ENCODE peak calls at places on chromosomes 16 and 17, in four cellular contexts. G is HFFc6, Q is H9, B is GM06990. S is an unnamed sample.
A peak's percentile ranks its signal among the peaks of the same experiment; 100 is the strongest.

GRCh38 chr16:51236583-51236982 is 85.5 kb upstream of the SALL1 start:
- DNase-seq in B (no peak), G (no peak), Q (no peak), S (no peak)

GRCh38 chr16:78503501-78504110 is 404.2 kb downstream of the WWOX start:
- DNase-seq in B (peak; percentile 30), G (no peak), Q (no peak), S (peak; percentile 32)

GRCh38 chr17:57898487-57899311 is 48.9 kb upstream of the MRPS23 start:
- DNase-seq in B (no peak), G (peak; percentile 55), Q (peak; percentile 95), S (no peak)

GRCh38 chr17:62109378-62109902 is 44.4 kb upstream of the MED13 start:
- DNase-seq in B (peak; percentile 83), G (peak; percentile 75), Q (peak; percentile 95), S (peak; percentile 85)

GRCh38 chr16:87654826-87655225 is 52.5 kb downstream of the JPH3 start:
- DNase-seq in Q (no peak), G (no peak), B (no peak), S (no peak)

GRCh38 chr17:81735181-81736102 is 23.4 kb downstream of the SLC25A10 start:
- DNase-seq in G (no peak), B (no peak), Q (no peak), S (peak; percentile 74)

GRCh38 chr16:48182979-48183537 is 27.3 kb upstream of the ABCC12 start:
- DNase-seq in G (no peak), B (peak; percentile 29), Q (no peak), S (no peak)

GRCh38 chr16:30095166-30096078 is 591 bp downstream of the YPEL3 start:
- DNase-seq in G (no peak), B (no peak), Q (no peak), S (peak; percentile 51)

GRCh38 chr16:19094542-19095365 is 19.0 kb upstream of the ITPRIPL2 start:
- DNase-seq in Q (no peak), G (peak; percentile 22), B (no peak), S (no peak)

GRCh38 chr16:75420987-75421819 is 12.1 kb downstream of the CFDP1 start:
- DNase-seq in G (peak; percentile 20), Q (peak; percentile 90), B (no peak), S (no peak)

GRCh38 chr16:83899272-83899897 is 470 bp downstream of the MLYCD start:
- DNase-seq in B (peak; percentile 70), G (peak; percentile 41), Q (peak; percentile 58), S (peak; percentile 70)

GRCh38 chr16:2874032-2874431 is 9.0 kb upstream of the FLYWCH2 start:
- DNase-seq in B (no peak), G (no peak), Q (no peak), S (no peak)

GRCh38 chr17:75323043-75323591 is 33.9 kb upstream of the SLC25A19 start:
- DNase-seq in Q (peak; percentile 90), B (peak; percentile 61), G (peak; percentile 84), S (peak; percentile 41)

GRCh38 chr17:38341035-38341721 is 2.6 kb downstream of the GPR179 start:
- DNase-seq in B (no peak), G (no peak), Q (peak; percentile 79), S (no peak)

GRCh38 chr16:84379008-84379730 is 10.8 kb downstream of the ATP2C2 start:
- DNase-seq in G (no peak), Q (no peak), B (no peak), S (no peak)

GRCh38 chr16:4800290-4801041 is 2.0 kb downstream of the ROGDI start:
- DNase-seq in Q (no peak), G (no peak), B (peak; percentile 40), S (peak; percentile 75)

GRCh38 chr17:68101992-68102758 is 66.6 kb downstream of the KPNA2 start:
- DNase-seq in G (no peak), B (no peak), Q (no peak), S (peak; percentile 36)

GRCh38 chr16:700684-701584 is 4.7 kb downstream of the FBXL16 start:
- DNase-seq in Q (peak; percentile 69), G (no peak), B (no peak), S (peak; percentile 77)

GRCh38 chr16:84913315-84913714 is 93.5 kb downstream of the CRISPLD2 start:
- DNase-seq in Q (no peak), G (no peak), B (no peak), S (no peak)

GRCh38 chr17:76239538-76240274 is 587 bp downstream of the RNF157 start:
- DNase-seq in B (no peak), G (no peak), Q (peak; percentile 56), S (no peak)

DNA sequence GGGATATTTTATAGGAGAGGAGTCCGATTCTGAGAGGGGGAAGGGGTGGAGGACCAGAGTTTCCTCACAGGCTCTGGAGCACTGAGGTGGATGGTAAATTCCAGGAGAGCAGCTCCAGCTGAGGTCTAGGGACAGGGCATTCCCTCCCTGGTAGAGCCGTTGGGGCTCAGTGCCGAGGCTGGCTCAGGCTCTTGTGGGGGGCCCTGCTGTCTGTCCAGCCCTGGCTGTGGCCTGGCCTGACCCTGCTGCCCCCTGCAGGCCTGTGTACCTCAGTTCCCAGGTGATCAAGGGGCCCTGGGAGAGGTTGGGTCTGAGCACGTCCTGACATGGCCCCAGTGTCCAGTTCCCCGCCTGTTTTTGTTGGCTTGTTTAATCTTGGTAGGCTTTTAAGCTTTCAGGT is 16.8 kb downstream of the ZNF750 start:
- DNase-seq in G (no peak), Q (peak; percentile 80), B (no peak), S (no peak)
- TF ChIP-seq CTCF in G (peak; percentile 52), Q (peak; percentile 59), B (peak; percentile 26), S (peak; percentile 10)

GRCh38 chr17:28747046-28747691 is 3.4 kb downstream of the TRAF4 start:
- DNase-seq in Q (peak; percentile 52), B (no peak), G (no peak), S (no peak)
- TF ChIP-seq CTCF in Q (no peak), B (no peak), G (no peak), S (no peak)

GRCh38 chr16:28822520-28823290 is at the start of gene ATXN2L:
- DNase-seq in B (peak; percentile 99), G (peak; percentile 92), Q (peak; percentile 86), S (peak; percentile 96)
- TF ChIP-seq CTCF in B (no peak), G (peak; percentile 63), Q (no peak), S (no peak)

GRCh38 chr16:55256412-55257016 is 67.5 kb upstream of the IRX6 start:
- DNase-seq in G (no peak), B (no peak), Q (no peak), S (no peak)

GRCh38 chr16:55261301-55261700 is 62.7 kb upstream of the IRX6 start:
- DNase-seq in G (no peak), B (no peak), Q (no peak), S (no peak)

GRCh38 chr16:55255890-55256289 is 68.1 kb upstream of the IRX6 start:
- DNase-seq in G (no peak), Q (no peak), B (no peak), S (no peak)

GRCh38 chr16:55253987-55254386 is 70.0 kb upstream of the IRX6 start:
- DNase-seq in G (no peak), Q (no peak), B (no peak), S (no peak)

GRCh38 chr16:55257971-55258613 is 65.9 kb upstream of the IRX6 start:
- DNase-seq in Q (peak; percentile 80), B (peak; percentile 63), G (no peak), S (peak; percentile 28)
- TF ChIP-seq CTCF in Q (peak; percentile 98), B (peak; percentile 83), G (peak; percentile 74), S (peak; percentile 54)

GRCh38 chr17:50425682-50426471 is at the start of gene ACSF2:
- DNase-seq in B (peak; percentile 78), Q (peak; percentile 83), G (peak; percentile 38), S (peak; percentile 91)
- TF ChIP-seq CTCF in B (no peak), Q (no peak), G (no peak), S (no peak)

GRCh38 chr17:46782250-46782953 is 36.1 kb downstream of the WNT3 start:
- DNase-seq in B (no peak), G (peak; percentile 43), Q (peak; percentile 80), S (peak; percentile 69)
- TF ChIP-seq CTCF in B (peak; percentile 59), G (peak; percentile 84), Q (peak; percentile 80), S (peak; percentile 52)

GRCh38 chr17:6464446-6465041 is 20.3 kb downstream of the PIMREG start:
- DNase-seq in G (no peak), B (no peak), Q (no peak), S (no peak)

GRCh38 chr17:6461792-6462524 is 17.7 kb downstream of the PIMREG start:
- DNase-seq in B (no peak), Q (peak; percentile 81), G (no peak), S (no peak)

GRCh38 chr17:6461246-6461645 is 17.0 kb downstream of the PIMREG start:
- DNase-seq in Q (no peak), B (no peak), G (no peak), S (no peak)

GRCh38 chr17:6463616-6464445 is 19.6 kb downstream of the PIMREG start:
- DNase-seq in B (no peak), Q (no peak), G (no peak), S (no peak)

DNA sequence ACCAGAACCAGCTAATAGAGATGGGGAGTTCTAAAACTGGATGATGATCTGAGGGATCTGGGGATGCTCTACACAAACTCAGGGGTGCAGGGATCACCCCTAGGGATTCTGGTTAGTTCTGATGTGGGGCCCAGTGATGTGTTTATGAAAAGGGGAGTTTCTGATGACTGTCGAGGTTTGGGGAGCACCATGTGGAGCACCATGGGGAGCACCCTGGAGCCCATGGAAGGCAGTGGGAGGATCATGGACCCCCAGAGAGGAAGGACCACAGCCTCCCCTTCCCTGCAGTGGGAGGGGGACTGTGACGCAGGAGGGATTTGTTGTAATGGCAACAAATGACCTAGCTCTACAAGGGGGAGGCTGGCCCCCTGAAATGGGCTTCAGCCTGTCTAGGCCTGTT is 18.4 kb downstream of the PIMREG start:
- DNase-seq in G (no peak), Q (no peak), B (no peak), S (no peak)
- TF ChIP-seq CTCF in G (no peak), Q (no peak), B (no peak), S (no peak)

DNA sequence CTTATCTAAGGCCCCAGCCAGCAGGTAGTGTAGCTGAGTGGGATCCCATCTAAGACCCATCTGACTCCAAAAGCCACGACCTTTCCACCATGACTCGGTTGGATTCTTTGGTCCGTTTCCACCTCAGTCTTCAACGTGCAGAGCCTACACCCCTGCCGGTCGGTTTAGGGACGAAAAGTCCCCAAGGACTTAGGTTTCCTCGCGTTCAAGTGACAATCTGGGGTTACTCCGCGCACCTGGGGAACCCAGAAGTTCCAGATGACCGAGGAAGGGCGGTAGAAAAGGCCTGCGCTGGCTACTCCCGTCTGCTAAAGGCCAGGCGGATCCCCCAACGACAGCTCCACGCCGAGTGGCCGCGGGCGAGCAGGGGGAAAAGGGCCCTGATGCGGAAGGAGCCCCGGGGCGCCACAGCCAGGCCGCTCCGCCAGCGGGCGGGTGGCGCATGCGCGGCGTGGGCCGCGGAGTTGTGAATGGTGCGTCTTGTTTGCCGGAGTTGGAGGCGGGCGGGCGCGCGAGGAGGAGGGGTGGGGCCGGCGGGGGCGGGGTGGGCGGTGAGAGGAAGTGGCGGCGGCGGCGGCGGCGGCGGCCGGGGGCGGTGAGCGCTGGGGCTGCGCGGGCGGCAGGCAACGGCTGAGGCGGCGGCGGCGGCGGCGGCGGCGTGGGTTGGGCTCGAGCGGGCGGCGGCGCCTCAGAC is at the start of gene CBFB:
- DNase-seq in B (peak; percentile 99), Q (peak; percentile 88), G (peak; percentile 90), S (peak; percentile 99)
- TF ChIP-seq CTCF in B (peak; percentile 22), Q (peak; percentile 45), G (peak; percentile 26), S (no peak)

GRCh38 chr17:79065105-79065670 is 9.4 kb upstream of the ENGASE start:
- DNase-seq in B (no peak), Q (peak; percentile 73), G (peak; percentile 35), S (peak; percentile 28)
- TF ChIP-seq CTCF in B (peak; percentile 53), Q (peak; percentile 87), G (peak; percentile 84), S (no peak)

S was measured in GM20000.